ENCODE peak calls at places on chromosome 21, in five cellular contexts. One of them, this sample, is unnamed.

GRCh38 chr21:34147835-34148804 is 74.7 kb downstream of the MRPS6 start:
- DNase-seq in stimulated activated CD8-positive, alpha-beta memory T cell treated with anti-CD3 and anti-CD28 coated beads, Interleukin-4, amount 100 ng/mL, for 1 hour: no peak
- DNase-seq in GM13977: no peak
- DNase-seq in esophagus muscularis mucosa: peak
- DNase-seq in stimulated activated CD4-positive, alpha-beta T cell treated with anti-CD3 and anti-CD28 coated beads, Interleukin-15, amount 100 ng/mL, for 1 hour: no peak
- DNase-seq in this sample: no peak

GRCh38 chr21:46515109-46515508 is 56.4 kb downstream of the DIP2A start:
- DNase-seq in esophagus muscularis mucosa: no peak
- DNase-seq in stimulated activated CD8-positive, alpha-beta memory T cell treated with anti-CD3 and anti-CD28 coated beads, Interleukin-4, amount 100 ng/mL, for 1 hour: no peak
- DNase-seq in GM13977: no peak
- DNase-seq in stimulated activated CD4-positive, alpha-beta T cell treated with anti-CD3 and anti-CD28 coated beads, Interleukin-15, amount 100 ng/mL, for 1 hour: no peak
- DNase-seq in this sample: no peak

GRCh38 chr21:45032332-45032731 is 42.0 kb upstream of the ADARB1 start:
- DNase-seq in stimulated activated CD4-positive, alpha-beta T cell treated with anti-CD3 and anti-CD28 coated beads, Interleukin-15, amount 100 ng/mL, for 1 hour: no peak
- DNase-seq in GM13977: no peak
- DNase-seq in esophagus muscularis mucosa: no peak
- DNase-seq in stimulated activated CD8-positive, alpha-beta memory T cell treated with anti-CD3 and anti-CD28 coated beads, Interleukin-4, amount 100 ng/mL, for 1 hour: no peak
- DNase-seq in this sample: no peak

GRCh38 chr21:29189358-29189757 is 58.9 kb downstream of the MAP3K7CL start:
- DNase-seq in stimulated activated CD8-positive, alpha-beta memory T cell treated with anti-CD3 and anti-CD28 coated beads, Interleukin-4, amount 100 ng/mL, for 1 hour: no peak
- DNase-seq in esophagus muscularis mucosa: no peak
- DNase-seq in stimulated activated CD4-positive, alpha-beta T cell treated with anti-CD3 and anti-CD28 coated beads, Interleukin-15, amount 100 ng/mL, for 1 hour: no peak
- DNase-seq in GM13977: no peak
- DNase-seq in this sample: no peak

GRCh38 chr21:25626752-25627151 is 12.3 kb upstream of the JAM2 start:
- DNase-seq in stimulated activated CD8-positive, alpha-beta memory T cell treated with anti-CD3 and anti-CD28 coated beads, Interleukin-4, amount 100 ng/mL, for 1 hour: no peak
- DNase-seq in GM13977: no peak
- DNase-seq in esophagus muscularis mucosa: peak
- DNase-seq in stimulated activated CD4-positive, alpha-beta T cell treated with anti-CD3 and anti-CD28 coated beads, Interleukin-15, amount 100 ng/mL, for 1 hour: no peak
- DNase-seq in this sample: no peak

GRCh38 chr21:45410865-45411809 is 6.2 kb downstream of the COL18A1 start:
- DNase-seq in GM13977: no peak
- DNase-seq in stimulated activated CD8-positive, alpha-beta memory T cell treated with anti-CD3 and anti-CD28 coated beads, Interleukin-4, amount 100 ng/mL, for 1 hour: no peak
- DNase-seq in stimulated activated CD4-positive, alpha-beta T cell treated with anti-CD3 and anti-CD28 coated beads, Interleukin-15, amount 100 ng/mL, for 1 hour: no peak
- DNase-seq in esophagus muscularis mucosa: no peak
- DNase-seq in this sample: no peak

GRCh38 chr21:41219498-41220207 is 51.7 kb downstream of the BACE2 start:
- DNase-seq in stimulated activated CD4-positive, alpha-beta T cell treated with anti-CD3 and anti-CD28 coated beads, Interleukin-15, amount 100 ng/mL, for 1 hour: no peak
- DNase-seq in GM13977: no peak
- DNase-seq in stimulated activated CD8-positive, alpha-beta memory T cell treated with anti-CD3 and anti-CD28 coated beads, Interleukin-4, amount 100 ng/mL, for 1 hour: no peak
- DNase-seq in esophagus muscularis mucosa: no peak
- DNase-seq in this sample: no peak

GRCh38 chr21:32538147-32538792 is 47.1 kb downstream of the TCP10L start:
- DNase-seq in stimulated activated CD4-positive, alpha-beta T cell treated with anti-CD3 and anti-CD28 coated beads, Interleukin-15, amount 100 ng/mL, for 1 hour: no peak
- DNase-seq in GM13977: no peak
- DNase-seq in esophagus muscularis mucosa: no peak
- DNase-seq in stimulated activated CD8-positive, alpha-beta memory T cell treated with anti-CD3 and anti-CD28 coated beads, Interleukin-4, amount 100 ng/mL, for 1 hour: peak
- DNase-seq in this sample: peak

GRCh38 chr21:23858878-23859277 is 1748.4 kb downstream of the MRPL39 start:
- DNase-seq in stimulated activated CD4-positive, alpha-beta T cell treated with anti-CD3 and anti-CD28 coated beads, Interleukin-15, amount 100 ng/mL, for 1 hour: no peak
- DNase-seq in GM13977: no peak
- DNase-seq in esophagus muscularis mucosa: no peak
- DNase-seq in stimulated activated CD8-positive, alpha-beta memory T cell treated with anti-CD3 and anti-CD28 coated beads, Interleukin-4, amount 100 ng/mL, for 1 hour: no peak
- DNase-seq in this sample: no peak

GRCh38 chr21:20451051-20451450 is 547.2 kb upstream of the NCAM2 start:
- DNase-seq in GM13977: no peak
- DNase-seq in stimulated activated CD4-positive, alpha-beta T cell treated with anti-CD3 and anti-CD28 coated beads, Interleukin-15, amount 100 ng/mL, for 1 hour: no peak
- DNase-seq in stimulated activated CD8-positive, alpha-beta memory T cell treated with anti-CD3 and anti-CD28 coated beads, Interleukin-4, amount 100 ng/mL, for 1 hour: no peak
- DNase-seq in esophagus muscularis mucosa: no peak
- DNase-seq in this sample: no peak

GRCh38 chr21:35324372-35325220 is 275.5 kb upstream of the RUNX1 start:
- DNase-seq in esophagus muscularis mucosa: peak
- DNase-seq in stimulated activated CD4-positive, alpha-beta T cell treated with anti-CD3 and anti-CD28 coated beads, Interleukin-15, amount 100 ng/mL, for 1 hour: no peak
- DNase-seq in GM13977: no peak
- DNase-seq in stimulated activated CD8-positive, alpha-beta memory T cell treated with anti-CD3 and anti-CD28 coated beads, Interleukin-4, amount 100 ng/mL, for 1 hour: no peak
- DNase-seq in this sample: no peak

GRCh38 chr21:14583629-14584251 is 37.6 kb upstream of the SAMSN1 start:
- DNase-seq in GM13977: no peak
- DNase-seq in stimulated activated CD8-positive, alpha-beta memory T cell treated with anti-CD3 and anti-CD28 coated beads, Interleukin-4, amount 100 ng/mL, for 1 hour: no peak
- DNase-seq in esophagus muscularis mucosa: no peak
- DNase-seq in stimulated activated CD4-positive, alpha-beta T cell treated with anti-CD3 and anti-CD28 coated beads, Interleukin-15, amount 100 ng/mL, for 1 hour: no peak
- DNase-seq in this sample: no peak

GRCh38 chr21:36759348-36760083 is 60.6 kb downstream of the SIM2 start:
- DNase-seq in GM13977: no peak
- DNase-seq in stimulated activated CD4-positive, alpha-beta T cell treated with anti-CD3 and anti-CD28 coated beads, Interleukin-15, amount 100 ng/mL, for 1 hour: no peak
- DNase-seq in stimulated activated CD8-positive, alpha-beta memory T cell treated with anti-CD3 and anti-CD28 coated beads, Interleukin-4, amount 100 ng/mL, for 1 hour: no peak
- DNase-seq in esophagus muscularis mucosa: no peak
- DNase-seq in this sample: no peak

GRCh38 chr21:43799301-43799840 is 10.0 kb downstream of the RRP1 start:
- DNase-seq in esophagus muscularis mucosa: no peak
- DNase-seq in GM13977: no peak
- DNase-seq in stimulated activated CD8-positive, alpha-beta memory T cell treated with anti-CD3 and anti-CD28 coated beads, Interleukin-4, amount 100 ng/mL, for 1 hour: no peak
- DNase-seq in stimulated activated CD4-positive, alpha-beta T cell treated with anti-CD3 and anti-CD28 coated beads, Interleukin-15, amount 100 ng/mL, for 1 hour: no peak
- DNase-seq in this sample: no peak

GRCh38 chr21:45583831-45584509 is 41.7 kb upstream of the SLC19A1 start:
- DNase-seq in GM13977: no peak
- DNase-seq in stimulated activated CD4-positive, alpha-beta T cell treated with anti-CD3 and anti-CD28 coated beads, Interleukin-15, amount 100 ng/mL, for 1 hour: no peak
- DNase-seq in esophagus muscularis mucosa: no peak
- DNase-seq in stimulated activated CD8-positive, alpha-beta memory T cell treated with anti-CD3 and anti-CD28 coated beads, Interleukin-4, amount 100 ng/mL, for 1 hour: no peak
- DNase-seq in this sample: no peak

This sample was measured in MM.1S.